ENCODE peak calls at places on chromosome 11, in four cellular contexts. M is nephron progenitor cell, Y is amniotic stem cell, G is left colon. I is an unnamed sample.
A peak's percentile ranks its signal among the peaks of the same experiment; 100 is the strongest.

GRCh38 chr11:46207270-46207669 is 70.2 kb upstream of the CREB3L1 start:
- DNase-seq in M (no peak), Y (no peak), G (no peak), I (no peak)

GRCh38 chr11:7511405-7511804 is 2.4 kb upstream of the PPFIBP2 start:
- DNase-seq in M (no peak), Y (no peak), G (peak; percentile 51), I (no peak)

GRCh38 chr11:103338621-103339484 is 229.6 kb downstream of the DYNC2H1 start:
- DNase-seq in M (peak; percentile 6), Y (no peak), G (no peak), I (no peak)

GRCh38 chr11:116224889-116225200 is 547.9 kb downstream of the BUD13 start:
- DNase-seq in M (no peak), Y (no peak), G (no peak), I (no peak)

GRCh38 chr11:96075532-96075959 is 151.6 kb upstream of the MTMR2 start:
- DNase-seq in M (no peak), Y (no peak), G (no peak), I (no peak)

GRCh38 chr11:78292109-78292803 is 103.5 kb downstream of the USP35 start:
- DNase-seq in M (no peak), Y (no peak), G (no peak), I (no peak)

GRCh38 chr11:86277741-86278140 is 24.3 kb upstream of the HIKESHI start:
- DNase-seq in M (no peak), Y (no peak), G (no peak), I (no peak)

GRCh38 chr11:35043933-35044332 is 95.0 kb upstream of the CD44 start:
- DNase-seq in M (no peak), Y (no peak), G (no peak), I (no peak)

GRCh38 chr11:34601085-34601444 is 19.8 kb upstream of the EHF start:
- DNase-seq in M (no peak), Y (no peak), G (no peak), I (no peak)

GRCh38 chr11:86548278-86548917 is 124.0 kb downstream of the ME3 start:
- DNase-seq in M (no peak), Y (peak; percentile 16), G (no peak), I (no peak)

GRCh38 chr11:84588131-84588829 is 1038.9 kb downstream of the DLG2 start:
- DNase-seq in M (no peak), Y (no peak), G (peak; percentile 5), I (no peak)

GRCh38 chr11:75572744-75573143 is 10.7 kb downstream of the SERPINH1 start:
- DNase-seq in M (no peak), Y (no peak), G (no peak), I (no peak)